ENCODE peak calls at places on chromosomes 7 and 10, in five cellular contexts. G, E, Z, V and O are unnamed samples.

GRCh38 chr10:52563361-52563760 is 209.2 kb downstream of the MBL2 start:
- DNase-seq in V (no peak), E (no peak), Z (no peak), G (no peak), O (no peak)

GRCh38 chr10:62960416-62960815 is 144.2 kb upstream of the EGR2 start:
- DNase-seq in E (no peak), V (no peak), G (peak), Z (no peak), O (no peak)

GRCh38 chr10:106588019-106588418 is 576.5 kb downstream of the SORCS1 start:
- DNase-seq in G (no peak), E (no peak), V (no peak), Z (no peak), O (no peak)

GRCh38 chr7:77199008-77199966 is at the start of gene FGL2:
- DNase-seq in V (peak), Z (no peak), G (peak), E (no peak), O (peak)

GRCh38 chr10:106175760-106176377 is 988.6 kb downstream of the SORCS1 start:
- DNase-seq in G (peak), E (no peak), V (peak), Z (no peak), O (no peak)

GRCh38 chr7:94449151-94449725 is 54.5 kb downstream of the COL1A2 start:
- DNase-seq in V (peak), G (peak), E (no peak), Z (peak), O (no peak)

GRCh38 chr7:141693082-141693481 is 8.9 kb downstream of the DENND11 start:
- DNase-seq in G (no peak), V (no peak), Z (no peak), E (no peak), O (no peak)

GRCh38 chr7:135161669-135162068 is 8.8 kb downstream of the CYREN start:
- DNase-seq in E (no peak), Z (no peak), G (no peak), V (no peak), O (peak)

GRCh38 chr7:138739859-138740258 is 38.7 kb upstream of the SVOPL start:
- DNase-seq in Z (no peak), E (no peak), V (no peak), G (no peak), O (no peak)

GRCh38 chr7:126026421-126027088 is 1096.9 kb upstream of the POT1 start:
- DNase-seq in E (no peak), G (peak), Z (peak), V (no peak), O (no peak)

GRCh38 chr7:119465798-119466305 is 807.1 kb upstream of the KCND2 start:
- DNase-seq in Z (no peak), E (no peak), V (no peak), G (no peak), O (no peak)

GRCh38 chr10:124035928-124036558 is 57.4 kb downstream of the CHST15 start:
- DNase-seq in V (peak), G (no peak), E (peak), Z (no peak), O (peak)

GRCh38 chr7:81600608-81601007 is 169.2 kb downstream of the HGF start:
- DNase-seq in E (no peak), Z (no peak), V (no peak), G (peak), O (no peak)

GRCh38 chr10:71683301-71683700 is 36.3 kb downstream of the C10orf105 start:
- DNase-seq in V (no peak), G (no peak), Z (no peak), E (no peak), O (no peak)

GRCh38 chr10:26931223-26931622 is 70.5 kb upstream of the ABI1 start:
- DNase-seq in V (no peak), Z (no peak), G (no peak), E (no peak), O (peak)